ENCODE peak calls at places on chromosomes 1 and 21, in ten cellular contexts. One of them, this sample, is unnamed.

GRCh38 chr21:45991606-45992301 is 10.2 kb downstream of the COL6A1 start:
- DNase-seq in adrenal gland: no peak
- DNase-seq in GM20000: no peak
- DNase-seq in cardiac muscle cell: no peak
- DNase-seq in dorsolateral prefrontal cortex: no peak
- DNase-seq in fibroblast of mammary gland: no peak
- DNase-seq in breast epithelium: no peak
- DNase-seq in AG10803: no peak
- DNase-seq in BE2C: no peak
- DNase-seq in fibroblast of pulmonary artery: no peak
- DNase-seq in this sample: no peak

GRCh38 chr1:3074297-3074741 is 5.3 kb downstream of the PRDM16 start:
- DNase-seq in fibroblast of pulmonary artery: no peak
- DNase-seq in adrenal gland: no peak
- DNase-seq in GM20000: no peak
- DNase-seq in BE2C: no peak
- DNase-seq in breast epithelium: no peak
- DNase-seq in dorsolateral prefrontal cortex: no peak
- DNase-seq in cardiac muscle cell: peak
- DNase-seq in AG10803: no peak
- DNase-seq in fibroblast of mammary gland: no peak
- DNase-seq in this sample: no peak

GRCh38 chr1:31587720-31588423 is 11.6 kb downstream of the TINAGL1 start:
- DNase-seq in fibroblast of mammary gland: peak
- DNase-seq in BE2C: peak
- DNase-seq in adrenal gland: peak
- DNase-seq in cardiac muscle cell: peak
- DNase-seq in breast epithelium: no peak
- DNase-seq in GM20000: peak
- DNase-seq in fibroblast of pulmonary artery: peak
- DNase-seq in AG10803: no peak
- DNase-seq in dorsolateral prefrontal cortex: peak
- DNase-seq in this sample: peak

GRCh38 chr1:183077107-183077506 is 53.9 kb downstream of the LAMC1 start:
- DNase-seq in BE2C: no peak
- DNase-seq in fibroblast of mammary gland: no peak
- DNase-seq in dorsolateral prefrontal cortex: no peak
- DNase-seq in adrenal gland: no peak
- DNase-seq in AG10803: no peak
- DNase-seq in fibroblast of pulmonary artery: peak
- DNase-seq in breast epithelium: no peak
- DNase-seq in cardiac muscle cell: no peak
- DNase-seq in GM20000: no peak
- DNase-seq in this sample: no peak

GRCh38 chr21:28333455-28334108 is 659.1 kb downstream of the LTN1 start:
- DNase-seq in GM20000: no peak
- DNase-seq in fibroblast of mammary gland: peak
- DNase-seq in adrenal gland: no peak
- DNase-seq in AG10803: peak
- DNase-seq in dorsolateral prefrontal cortex: no peak
- DNase-seq in BE2C: no peak
- DNase-seq in fibroblast of pulmonary artery: peak
- DNase-seq in cardiac muscle cell: no peak
- DNase-seq in breast epithelium: no peak
- DNase-seq in this sample: no peak

GRCh38 chr1:76289692-76290091 is 215.1 kb downstream of the ST6GALNAC3 start:
- DNase-seq in cardiac muscle cell: no peak
- DNase-seq in fibroblast of mammary gland: no peak
- DNase-seq in breast epithelium: no peak
- DNase-seq in GM20000: no peak
- DNase-seq in AG10803: no peak
- DNase-seq in fibroblast of pulmonary artery: no peak
- DNase-seq in BE2C: no peak
- DNase-seq in dorsolateral prefrontal cortex: no peak
- DNase-seq in adrenal gland: no peak
- DNase-seq in this sample: no peak

GRCh38 chr21:45579383-45580180 is 37.3 kb upstream of the SLC19A1 start:
- DNase-seq in GM20000: no peak
- DNase-seq in fibroblast of mammary gland: no peak
- DNase-seq in BE2C: no peak
- DNase-seq in AG10803: no peak
- DNase-seq in cardiac muscle cell: no peak
- DNase-seq in adrenal gland: peak
- DNase-seq in dorsolateral prefrontal cortex: no peak
- DNase-seq in breast epithelium: peak
- DNase-seq in fibroblast of pulmonary artery: no peak
- DNase-seq in this sample: no peak

GRCh38 chr1:213600879-213601278 is 386.9 kb upstream of the PROX1 start:
- DNase-seq in GM20000: no peak
- DNase-seq in breast epithelium: no peak
- DNase-seq in cardiac muscle cell: no peak
- DNase-seq in AG10803: no peak
- DNase-seq in fibroblast of mammary gland: no peak
- DNase-seq in BE2C: no peak
- DNase-seq in fibroblast of pulmonary artery: no peak
- DNase-seq in dorsolateral prefrontal cortex: no peak
- DNase-seq in adrenal gland: no peak
- DNase-seq in this sample: no peak

GRCh38 chr1:1157914-1158710 is 15.6 kb upstream of the TTLL10 start:
- DNase-seq in GM20000: peak
- DNase-seq in AG10803: peak
- DNase-seq in dorsolateral prefrontal cortex: peak
- DNase-seq in fibroblast of mammary gland: peak
- DNase-seq in cardiac muscle cell: no peak
- DNase-seq in fibroblast of pulmonary artery: peak
- DNase-seq in adrenal gland: peak
- DNase-seq in BE2C: peak
- DNase-seq in breast epithelium: no peak
- DNase-seq in this sample: no peak

GRCh38 chr21:33441489-33442477 is 38.0 kb downstream of the TMEM50B start:
- DNase-seq in BE2C: peak
- DNase-seq in GM20000: peak
- DNase-seq in AG10803: peak
- DNase-seq in breast epithelium: no peak
- DNase-seq in adrenal gland: peak
- DNase-seq in fibroblast of pulmonary artery: peak
- DNase-seq in cardiac muscle cell: peak
- DNase-seq in dorsolateral prefrontal cortex: no peak
- DNase-seq in fibroblast of mammary gland: peak
- DNase-seq in this sample: no peak

GRCh38 chr1:204891860-204892259 is 21.2 kb downstream of the NFASC start:
- DNase-seq in GM20000: no peak
- DNase-seq in cardiac muscle cell: no peak
- DNase-seq in breast epithelium: no peak
- DNase-seq in dorsolateral prefrontal cortex: no peak
- DNase-seq in AG10803: peak
- DNase-seq in BE2C: no peak
- DNase-seq in adrenal gland: no peak
- DNase-seq in fibroblast of mammary gland: no peak
- DNase-seq in fibroblast of pulmonary artery: no peak
- DNase-seq in this sample: no peak

GRCh38 chr1:183124259-183124658 is 61.8 kb upstream of the LAMC2 start:
- DNase-seq in adrenal gland: no peak
- DNase-seq in fibroblast of pulmonary artery: peak
- DNase-seq in fibroblast of mammary gland: no peak
- DNase-seq in cardiac muscle cell: no peak
- DNase-seq in AG10803: no peak
- DNase-seq in breast epithelium: no peak
- DNase-seq in dorsolateral prefrontal cortex: no peak
- DNase-seq in BE2C: peak
- DNase-seq in GM20000: no peak
- DNase-seq in this sample: no peak

GRCh38 chr1:67685558-67686271 is 714 bp downstream of the GADD45A start:
- DNase-seq in cardiac muscle cell: peak
- DNase-seq in fibroblast of pulmonary artery: peak
- DNase-seq in AG10803: peak
- DNase-seq in GM20000: peak
- DNase-seq in adrenal gland: peak
- DNase-seq in dorsolateral prefrontal cortex: peak
- DNase-seq in BE2C: peak
- DNase-seq in breast epithelium: peak
- DNase-seq in fibroblast of mammary gland: peak
- DNase-seq in this sample: peak

GRCh38 chr1:6802454-6802853 is 17.2 kb downstream of the CAMTA1 start:
- DNase-seq in dorsolateral prefrontal cortex: no peak
- DNase-seq in GM20000: no peak
- DNase-seq in fibroblast of pulmonary artery: no peak
- DNase-seq in BE2C: no peak
- DNase-seq in breast epithelium: no peak
- DNase-seq in AG10803: no peak
- DNase-seq in cardiac muscle cell: no peak
- DNase-seq in fibroblast of mammary gland: no peak
- DNase-seq in adrenal gland: no peak
- DNase-seq in this sample: no peak

GRCh38 chr1:192732787-192733186 is 76.1 kb upstream of the RGS2 start:
- DNase-seq in dorsolateral prefrontal cortex: no peak
- DNase-seq in adrenal gland: no peak
- DNase-seq in AG10803: no peak
- DNase-seq in cardiac muscle cell: no peak
- DNase-seq in BE2C: peak
- DNase-seq in GM20000: no peak
- DNase-seq in breast epithelium: no peak
- DNase-seq in fibroblast of mammary gland: peak
- DNase-seq in fibroblast of pulmonary artery: no peak
- DNase-seq in this sample: peak

GRCh38 chr1:220368352-220369265 is 96.4 kb upstream of the RAB3GAP2 start:
- DNase-seq in GM20000: no peak
- DNase-seq in AG10803: peak
- DNase-seq in fibroblast of pulmonary artery: peak
- DNase-seq in fibroblast of mammary gland: peak
- DNase-seq in adrenal gland: no peak
- DNase-seq in breast epithelium: no peak
- DNase-seq in dorsolateral prefrontal cortex: no peak
- DNase-seq in BE2C: no peak
- DNase-seq in cardiac muscle cell: no peak
- DNase-seq in this sample: no peak

GRCh38 chr1:12435639-12436344 is 182.2 kb downstream of the DHRS3 start:
- DNase-seq in fibroblast of pulmonary artery: peak
- DNase-seq in breast epithelium: no peak
- DNase-seq in adrenal gland: no peak
- DNase-seq in cardiac muscle cell: no peak
- DNase-seq in AG10803: peak
- DNase-seq in fibroblast of mammary gland: peak
- DNase-seq in dorsolateral prefrontal cortex: no peak
- DNase-seq in BE2C: no peak
- DNase-seq in GM20000: peak
- DNase-seq in this sample: peak

DNA sequence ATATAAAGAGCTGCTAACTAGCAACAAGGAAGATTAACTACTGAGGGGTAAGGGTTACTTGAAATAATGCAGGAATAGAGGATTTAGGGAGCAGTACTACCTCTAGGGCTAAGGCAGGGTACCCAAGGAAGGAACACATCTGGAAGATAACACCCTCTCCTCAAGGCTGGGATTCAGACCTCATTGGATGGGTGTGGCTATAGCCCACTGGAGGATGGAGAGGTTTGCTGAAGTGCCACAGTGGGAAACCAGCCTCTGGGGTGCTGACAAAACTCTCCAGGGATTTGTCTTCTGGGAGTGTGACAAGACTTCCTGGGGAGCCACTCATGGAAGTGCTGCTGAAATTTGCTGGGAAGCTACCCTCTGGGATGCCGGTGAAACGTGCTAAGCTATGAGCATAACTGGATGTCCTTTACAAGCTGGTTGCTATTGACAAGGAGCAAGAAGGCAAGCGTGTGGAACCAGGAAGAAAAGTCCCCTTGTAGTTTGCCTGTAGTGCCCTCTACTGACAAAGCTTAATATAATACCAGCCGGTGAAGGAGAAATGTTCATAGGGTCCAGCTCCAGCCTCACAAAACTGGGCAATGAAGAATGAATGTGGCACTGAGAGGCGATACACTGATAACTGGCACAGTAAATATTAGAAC is 122.8 kb upstream of the USP24 start:
- DNase-seq in GM20000: peak
- DNase-seq in fibroblast of mammary gland: peak
- DNase-seq in fibroblast of pulmonary artery: peak
- DNase-seq in BE2C: peak
- DNase-seq in adrenal gland: peak
- DNase-seq in cardiac muscle cell: peak
- DNase-seq in breast epithelium: no peak
- DNase-seq in AG10803: peak
- DNase-seq in dorsolateral prefrontal cortex: no peak
- DNase-seq in this sample: peak
- TF ChIP-seq CTCF in GM20000: no peak
- TF ChIP-seq CTCF in fibroblast of mammary gland: peak
- TF ChIP-seq CTCF in fibroblast of pulmonary artery: peak
- TF ChIP-seq CTCF in BE2C: peak
- TF ChIP-seq CTCF in adrenal gland: no peak
- TF ChIP-seq CTCF in cardiac muscle cell: peak
- TF ChIP-seq CTCF in breast epithelium: no peak
- TF ChIP-seq CTCF in AG10803: peak
- TF ChIP-seq CTCF in dorsolateral prefrontal cortex: peak
- TF ChIP-seq CTCF in this sample: peak

DNA sequence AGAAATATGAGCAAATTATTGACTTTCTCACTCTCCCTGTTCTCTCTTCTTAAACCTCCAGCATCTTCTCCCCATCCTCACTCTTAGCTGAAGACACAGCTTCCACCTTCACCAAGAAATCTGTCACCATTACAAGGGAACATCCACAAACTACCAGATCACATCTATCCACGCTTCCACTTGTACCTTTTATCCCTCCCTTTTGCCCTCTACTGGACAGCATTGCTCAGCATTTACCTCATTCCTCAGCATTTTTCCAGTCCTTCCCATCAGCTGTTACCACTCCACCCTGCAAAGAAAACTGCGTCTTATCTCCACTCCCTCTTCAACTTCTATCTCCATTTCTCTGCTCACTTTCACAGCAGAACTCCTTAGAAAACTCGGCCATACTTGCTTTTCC is 42.6 kb downstream of the KCNJ6 start:
- DNase-seq in fibroblast of mammary gland: no peak
- DNase-seq in GM20000: no peak
- DNase-seq in AG10803: no peak
- DNase-seq in cardiac muscle cell: no peak
- DNase-seq in dorsolateral prefrontal cortex: no peak
- DNase-seq in breast epithelium: no peak
- DNase-seq in adrenal gland: no peak
- DNase-seq in BE2C: no peak
- DNase-seq in fibroblast of pulmonary artery: peak
- DNase-seq in this sample: no peak
- TF ChIP-seq CTCF in fibroblast of mammary gland: peak
- TF ChIP-seq CTCF in GM20000: no peak
- TF ChIP-seq CTCF in AG10803: peak
- TF ChIP-seq CTCF in cardiac muscle cell: peak
- TF ChIP-seq CTCF in dorsolateral prefrontal cortex: no peak
- TF ChIP-seq CTCF in breast epithelium: no peak
- TF ChIP-seq CTCF in adrenal gland: no peak
- TF ChIP-seq CTCF in BE2C: no peak
- TF ChIP-seq CTCF in fibroblast of pulmonary artery: peak
- TF ChIP-seq CTCF in this sample: no peak

GRCh38 chr1:53450225-53450624 is 9.0 kb upstream of the DMRTB1 start:
- DNase-seq in adrenal gland: no peak
- DNase-seq in GM20000: no peak
- DNase-seq in AG10803: no peak
- DNase-seq in fibroblast of mammary gland: no peak
- DNase-seq in breast epithelium: no peak
- DNase-seq in fibroblast of pulmonary artery: no peak
- DNase-seq in dorsolateral prefrontal cortex: no peak
- DNase-seq in BE2C: no peak
- DNase-seq in cardiac muscle cell: no peak
- DNase-seq in this sample: peak
- TF ChIP-seq CTCF in adrenal gland: peak
- TF ChIP-seq CTCF in GM20000: peak
- TF ChIP-seq CTCF in AG10803: peak
- TF ChIP-seq CTCF in fibroblast of mammary gland: peak
- TF ChIP-seq CTCF in breast epithelium: no peak
- TF ChIP-seq CTCF in fibroblast of pulmonary artery: peak
- TF ChIP-seq CTCF in dorsolateral prefrontal cortex: peak
- TF ChIP-seq CTCF in BE2C: peak
- TF ChIP-seq CTCF in cardiac muscle cell: peak
- TF ChIP-seq CTCF in this sample: no peak

GRCh38 chr21:31558839-31559367 is 100.6 kb upstream of the SOD1 start:
- DNase-seq in breast epithelium: peak
- DNase-seq in cardiac muscle cell: peak
- DNase-seq in AG10803: peak
- DNase-seq in BE2C: peak
- DNase-seq in GM20000: peak
- DNase-seq in fibroblast of pulmonary artery: peak
- DNase-seq in dorsolateral prefrontal cortex: peak
- DNase-seq in adrenal gland: peak
- DNase-seq in fibroblast of mammary gland: peak
- DNase-seq in this sample: peak
- TF ChIP-seq CTCF in breast epithelium: no peak
- TF ChIP-seq CTCF in cardiac muscle cell: peak
- TF ChIP-seq CTCF in AG10803: no peak
- TF ChIP-seq CTCF in BE2C: peak
- TF ChIP-seq CTCF in GM20000: no peak
- TF ChIP-seq CTCF in fibroblast of pulmonary artery: no peak
- TF ChIP-seq CTCF in dorsolateral prefrontal cortex: peak
- TF ChIP-seq CTCF in adrenal gland: no peak
- TF ChIP-seq CTCF in fibroblast of mammary gland: no peak
- TF ChIP-seq CTCF in this sample: peak

This sample was measured in activated CD8-positive, alpha-beta T cell treated with anti-CD3 and anti-CD28 coated beads for 36 hours.